ENCODE peak calls at places on chromosome 3, in five cellular contexts. U is osteocyte, R is sigmoid colon, N is HCT116, X is GM12864. V is an unnamed sample.

GRCh38 chr3:30228302-30228631 is 378.1 kb upstream of the TGFBR2 start:
- DNase-seq in R (no peak), U (no peak), N (no peak), X (no peak), V (no peak)

GRCh38 chr3:1578105-1578833 is 485.4 kb downstream of the CNTN6 start:
- DNase-seq in X (no peak), R (no peak), U (no peak), N (no peak), V (no peak)

GRCh38 chr3:8451696-8452095 is 49.9 kb upstream of the LMCD1 start:
- DNase-seq in X (no peak), R (no peak), N (no peak), U (no peak), V (no peak)

GRCh38 chr3:99503350-99503749 is 135.0 kb upstream of the COL8A1 start:
- DNase-seq in R (no peak), X (no peak), U (no peak), N (no peak), V (no peak)

GRCh38 chr3:4019509-4019908 is 220.3 kb downstream of the LRRN1 start:
- DNase-seq in U (no peak), R (no peak), N (no peak), X (no peak), V (no peak)

GRCh38 chr3:183142199-183142598 is 20.3 kb downstream of the LAMP3 start:
- DNase-seq in R (no peak), U (no peak), X (no peak), N (no peak), V (no peak)

GRCh38 chr3:12797124-12797891 is 828 bp downstream of the CAND2 start:
- DNase-seq in N (no peak), R (no peak), X (no peak), U (no peak), V (no peak)

GRCh38 chr3:134795776-134796312 is 784 bp downstream of the EPHB1 start:
- DNase-seq in U (peak; percentile 80), N (no peak), R (peak; percentile 67), X (no peak), V (no peak)

GRCh38 chr3:48919215-48920138 is 835 bp downstream of the ARIH2 start:
- DNase-seq in N (peak; percentile 48), X (peak; percentile 57), U (peak; percentile 84), R (no peak), V (peak; percentile 68)

GRCh38 chr3:52231502-52232278 is 6.2 kb upstream of the TLR9 start:
- DNase-seq in R (no peak), U (peak; percentile 92), N (no peak), X (no peak), V (peak; percentile 84)

GRCh38 chr3:43190682-43191081 is 84.8 kb upstream of the POMGNT2 start:
- DNase-seq in R (no peak), U (no peak), X (no peak), N (no peak), V (no peak)

GRCh38 chr3:67529915-67530314 is 124.5 kb downstream of the SUCLG2 start:
- DNase-seq in N (no peak), U (no peak), X (no peak), R (no peak), V (no peak)

GRCh38 chr3:126621627-126622345 is 33.1 kb downstream of the TXNRD3 start:
- DNase-seq in N (no peak), X (no peak), U (no peak), R (no peak), V (no peak)

GRCh38 chr3:58490860-58491501 is 915 bp upstream of the KCTD6 start:
- DNase-seq in U (no peak), N (no peak), R (peak; percentile 70), X (no peak), V (no peak)

GRCh38 chr3:155352900-155353490 is 59.5 kb upstream of the STRIT1 start:
- DNase-seq in R (no peak), N (peak; percentile 40), U (no peak), X (no peak), V (no peak)

GRCh38 chr3:173584834-173585831 is 187.6 kb downstream of the NLGN1 start:
- DNase-seq in R (peak; percentile 72), X (no peak), N (no peak), U (no peak), V (peak; percentile 71)

GRCh38 chr3:160675566-160676124 is 1.3 kb upstream of the ARL14 start:
- DNase-seq in X (no peak), N (no peak), R (no peak), U (no peak), V (no peak)

GRCh38 chr3:81744366-81744765 is 17.1 kb downstream of the GBE1 start:
- DNase-seq in N (peak; percentile 71), X (no peak), U (no peak), R (no peak), V (no peak)

GRCh38 chr3:196650740-196651311 is 11.3 kb downstream of the NRROS start:
- DNase-seq in U (no peak), R (peak; percentile 76), N (no peak), X (no peak), V (no peak)

GRCh38 chr3:45510519-45510918 is 84.0 kb upstream of the LIMD1 start:
- DNase-seq in U (no peak), N (no peak), X (no peak), R (no peak), V (no peak)

GRCh38 chr3:176939022-176939817 is 258.1 kb downstream of the TBL1XR1 start:
- DNase-seq in U (no peak), X (peak; percentile 33), N (peak; percentile 67), R (no peak), V (no peak)

GRCh38 chr3:119913021-119913420 is 131.1 kb downstream of the NR1I2 start:
- DNase-seq in X (no peak), R (no peak), N (no peak), U (no peak), V (no peak)

GRCh38 chr3:197793246-197793645 is 2.2 kb downstream of the LRCH3 start:
- DNase-seq in X (no peak), R (no peak), U (no peak), N (no peak), V (no peak)

GRCh38 chr3:105401254-105401653 is 34.5 kb downstream of the ALCAM start:
- DNase-seq in U (no peak), N (no peak), X (no peak), R (no peak), V (no peak)

GRCh38 chr3:163490119-163490518 is 1588.2 kb downstream of the SI start:
- DNase-seq in U (no peak), N (peak; percentile 48), R (no peak), X (no peak), V (no peak)

GRCh38 chr3:108088697-108089096 is 2.1 kb downstream of the CD47 start:
- DNase-seq in U (no peak), N (no peak), X (peak; percentile 58), R (no peak), V (no peak)

GRCh38 chr3:37544105-37544504 is 317.6 kb upstream of the CTDSPL start:
- DNase-seq in R (no peak), U (no peak), X (no peak), N (no peak), V (no peak)

GRCh38 chr3:37545479-37545878 is 316.2 kb upstream of the CTDSPL start:
- DNase-seq in R (no peak), U (no peak), X (no peak), N (no peak), V (no peak)

GRCh38 chr3:37543692-37544091 is 318.0 kb upstream of the CTDSPL start:
- DNase-seq in X (no peak), R (no peak), U (no peak), N (no peak), V (no peak)

GRCh38 chr3:37544869-37545352 is 316.8 kb upstream of the CTDSPL start:
- DNase-seq in U (no peak), X (no peak), N (no peak), R (no peak), V (no peak)

GRCh38 chr3:37546876-37547275 is 314.8 kb upstream of the CTDSPL start:
- DNase-seq in N (no peak), X (no peak), U (no peak), R (no peak), V (no peak)
- TF ChIP-seq CTCF in N (peak; percentile 27), X (no peak), U (peak; percentile 26), R (no peak), V (no peak)

GRCh38 chr3:185823280-185824044 is 1.4 kb downstream of the IGF2BP2 start:
- DNase-seq in X (no peak), U (peak; percentile 88), R (peak; percentile 69), N (no peak), V (peak; percentile 72)
- TF ChIP-seq CTCF in X (no peak), U (peak; percentile 22), R (no peak), N (no peak), V (no peak)

GRCh38 chr3:25831578-25831977 is 41.7 kb downstream of the OXSM start:
- DNase-seq in N (peak; percentile 31), R (no peak), U (no peak), X (no peak), V (no peak)
- TF ChIP-seq CTCF in N (peak; percentile 42), R (peak; percentile 11), U (peak; percentile 53), X (no peak), V (peak; percentile 41)

GRCh38 chr3:127853681-127854080 is 31.4 kb upstream of the MGLL start:
- DNase-seq in N (no peak), U (peak; percentile 72), X (no peak), R (no peak), V (no peak)
- TF ChIP-seq CTCF in N (no peak), U (no peak), X (peak; percentile 62), R (no peak), V (no peak)

GRCh38 chr3:87002346-87002745 is 11.4 kb upstream of the VGLL3 start:
- DNase-seq in X (no peak), U (no peak), R (no peak), N (no peak), V (no peak)

GRCh38 chr3:87001699-87002098 is 10.8 kb upstream of the VGLL3 start:
- DNase-seq in R (no peak), N (no peak), X (no peak), U (no peak), V (no peak)

GRCh38 chr3:87006844-87007439 is 16.0 kb upstream of the VGLL3 start:
- DNase-seq in R (no peak), N (no peak), U (no peak), X (no peak), V (no peak)
- TF ChIP-seq CTCF in R (no peak), N (peak; percentile 44), U (peak; percentile 63), X (peak; percentile 8), V (peak; percentile 61)

V was measured in type B pancreatic cell.